ENCODE peak calls at places on chromosomes 16 and 17, in seven cellular contexts. U, S, O, M, X, L and A are unnamed samples.

GRCh38 chr16:57470683-57471082 is 8.2 kb downstream of the POLR2C start:
- DNase-seq in S (no peak), L (no peak), O (no peak), U (no peak), M (no peak), X (no peak), A (no peak)

GRCh38 chr16:89295915-89296314 is 78.4 kb downstream of the ZNF778 start:
- DNase-seq in L (no peak), M (no peak), X (no peak), O (no peak), U (no peak), S (no peak), A (no peak)

GRCh38 chr17:43916385-43916784 is 9.0 kb upstream of the MPP2 start:
- DNase-seq in U (no peak), S (no peak), M (no peak), L (no peak), O (no peak), X (no peak), A (no peak)

GRCh38 chr16:50747206-50747956 is 5.5 kb downstream of the CYLD start:
- DNase-seq in S (no peak), U (peak), X (peak), O (no peak), M (no peak), L (peak), A (peak)

GRCh38 chr16:27408012-27408601 is 6.1 kb downstream of the IL21R start:
- DNase-seq in O (no peak), U (no peak), X (peak), M (no peak), S (no peak), L (no peak), A (no peak)

GRCh38 chr16:49036126-49036525 is 245.5 kb downstream of the CBLN1 start:
- DNase-seq in S (no peak), L (no peak), U (no peak), X (no peak), M (no peak), O (no peak), A (no peak)

GRCh38 chr17:43591750-43592562 is 45.8 kb upstream of the ETV4 start:
- DNase-seq in O (no peak), U (peak), M (no peak), L (no peak), X (peak), S (no peak), A (no peak)

GRCh38 chr16:30515275-30515674 is 11.1 kb downstream of the ZNF768 start:
- DNase-seq in X (no peak), O (no peak), L (no peak), M (no peak), S (no peak), U (no peak), A (no peak)

GRCh38 chr17:72126575-72127486 is 6.0 kb downstream of the SOX9 start:
- DNase-seq in U (peak), M (no peak), X (peak), L (no peak), S (no peak), O (no peak), A (no peak)

GRCh38 chr16:81327483-81328196 is 12.9 kb downstream of the GAN start:
- DNase-seq in S (no peak), M (no peak), U (peak), X (no peak), O (no peak), L (no peak), A (no peak)

GRCh38 chr17:12230411-12230810 is 209.7 kb downstream of the MAP2K4 start:
- DNase-seq in S (no peak), O (no peak), M (no peak), L (no peak), X (no peak), U (no peak), A (no peak)

GRCh38 chr16:16797239-16797638 is 418.3 kb downstream of the NPIPA7 start:
- DNase-seq in L (no peak), U (no peak), M (no peak), O (no peak), X (no peak), S (no peak), A (no peak)

GRCh38 chr17:8117980-8118768 is at the start of gene ALOXE3:
- DNase-seq in X (peak), S (no peak), L (no peak), M (no peak), O (peak), U (peak), A (no peak)